ENCODE peak calls at places on chromosomes 16 and 17, in four cellular contexts. W, Z, A and K are unnamed samples.

GRCh38 chr16:472199-472504 is 46.7 kb downstream of the RAB11FIP3 start:
- DNase-seq in W (no peak), Z (no peak), A (no peak), K (no peak)

GRCh38 chr17:79019631-79020584 is 4.1 kb upstream of the C1QTNF1 start:
- DNase-seq in W (peak; percentile 47), Z (no peak), A (peak; percentile 63), K (peak; percentile 57)

GRCh38 chr16:14634389-14634725 is 1.6 kb downstream of the BFAR start:
- DNase-seq in W (no peak), Z (no peak), A (no peak), K (no peak)

GRCh38 chr17:46972346-46972745 is 6.7 kb downstream of the RPRML start:
- DNase-seq in W (no peak), Z (no peak), A (no peak), K (no peak)

GRCh38 chr16:2194852-2195315 is 1.5 kb downstream of the CASKIN1 start:
- DNase-seq in W (no peak), Z (no peak), A (peak; percentile 39), K (peak; percentile 46)

GRCh38 chr17:39235555-39236221 is 9.9 kb upstream of the STAC2 start:
- DNase-seq in W (no peak), Z (no peak), A (peak; percentile 73), K (peak; percentile 29)

GRCh38 chr17:57516290-57517215 is 228.5 kb downstream of the CCDC182 start:
- DNase-seq in W (peak; percentile 30), Z (no peak), A (no peak), K (no peak)

GRCh38 chr17:59837362-59838195 is 55.2 kb downstream of the TUBD1 start:
- DNase-seq in W (peak; percentile 100), Z (no peak), A (peak; percentile 79), K (peak; percentile 63)

GRCh38 chr17:7217113-7217987 is 2.3 kb downstream of the DLG4 start:
- DNase-seq in W (no peak), Z (no peak), A (peak; percentile 79), K (peak; percentile 40)

GRCh38 chr17:28033972-28034714 is 8.3 kb upstream of the NLK start:
- DNase-seq in W (no peak), Z (no peak), A (peak; percentile 67), K (no peak)

GRCh38 chr17:49694847-49695697 is 12.7 kb downstream of the SLC35B1 start:
- DNase-seq in W (no peak), Z (peak; percentile 68), A (peak; percentile 64), K (peak; percentile 73)

GRCh38 chr16:56277040-56277439 is 85.8 kb downstream of the GNAO1 start:
- DNase-seq in W (no peak), Z (no peak), A (no peak), K (no peak)